ENCODE peak calls at places on chromosomes 3 and 15, in four cellular contexts. One of them, this sample, is unnamed.

GRCh38 chr3:148226246-148226645 is 471.5 kb upstream of the AGTR1 start:
- DNase-seq in H9: no peak
- DNase-seq in IMR-90: no peak
- DNase-seq in H1: no peak
- DNase-seq in this sample: no peak

GRCh38 chr3:25021816-25022215 is 406.2 kb upstream of the RARB start:
- DNase-seq in H9: no peak
- DNase-seq in IMR-90: peak
- DNase-seq in H1: no peak
- DNase-seq in this sample: peak

GRCh38 chr3:181402347-181402746 is 309.4 kb upstream of the SOX2 start:
- DNase-seq in H9: no peak
- DNase-seq in IMR-90: no peak
- DNase-seq in H1: no peak
- DNase-seq in this sample: no peak

GRCh38 chr3:188043891-188044290 is 110.1 kb upstream of the LPP start:
- DNase-seq in H9: no peak
- DNase-seq in IMR-90: no peak
- DNase-seq in H1: no peak
- DNase-seq in this sample: no peak

GRCh38 chr3:138455801-138456716 is 21.6 kb downstream of the ESYT3 start:
- DNase-seq in H9: peak
- DNase-seq in IMR-90: no peak
- DNase-seq in H1: no peak
- DNase-seq in this sample: no peak

GRCh38 chr3:190318666-190319065 is 3.6 kb downstream of the CLDN1 start:
- DNase-seq in H9: no peak
- DNase-seq in IMR-90: no peak
- DNase-seq in H1: no peak
- DNase-seq in this sample: no peak

GRCh38 chr3:52479876-52480575 is 15.1 kb upstream of the STAB1 start:
- DNase-seq in H9: peak
- DNase-seq in IMR-90: no peak
- DNase-seq in H1: no peak
- DNase-seq in this sample: no peak

GRCh38 chr15:72147416-72147815 is 29.2 kb downstream of the SENP8 start:
- DNase-seq in H9: no peak
- DNase-seq in IMR-90: no peak
- DNase-seq in H1: no peak
- DNase-seq in this sample: no peak

GRCh38 chr3:38019658-38020341 is 9.6 kb downstream of the PLCD1 start:
- DNase-seq in H9: no peak
- DNase-seq in IMR-90: no peak
- DNase-seq in H1: no peak
- DNase-seq in this sample: no peak

GRCh38 chr15:31306036-31306425 is 20.6 kb upstream of the KLF13 start:
- DNase-seq in H9: no peak
- DNase-seq in IMR-90: no peak
- DNase-seq in H1: no peak
- DNase-seq in this sample: no peak

GRCh38 chr3:169699536-169700050 is 36.1 kb upstream of the MECOM start:
- DNase-seq in H9: no peak
- DNase-seq in IMR-90: peak
- DNase-seq in H1: no peak
- DNase-seq in this sample: no peak

GRCh38 chr15:67080900-67081431 is 15.6 kb downstream of the SMAD3 start:
- DNase-seq in H9: no peak
- DNase-seq in IMR-90: peak
- DNase-seq in H1: no peak
- DNase-seq in this sample: no peak

GRCh38 chr15:71437919-71438318 is 322.6 kb downstream of the THSD4 start:
- DNase-seq in H9: no peak
- DNase-seq in IMR-90: no peak
- DNase-seq in H1: no peak
- DNase-seq in this sample: no peak

GRCh38 chr3:151750181-151750580 is 16.5 kb downstream of the AADACL2 start:
- DNase-seq in H9: no peak
- DNase-seq in IMR-90: no peak
- DNase-seq in H1: no peak
- DNase-seq in this sample: no peak

GRCh38 chr15:90001683-90002427 is 731 bp downstream of the ZNF710 start:
- DNase-seq in H9: peak
- DNase-seq in IMR-90: peak
- DNase-seq in H1: no peak
- DNase-seq in this sample: peak

GRCh38 chr15:40252438-40253178 is 13.7 kb downstream of the PAK6 start:
- DNase-seq in H9: peak
- DNase-seq in IMR-90: no peak
- DNase-seq in H1: no peak
- DNase-seq in this sample: no peak

GRCh38 chr3:141231923-141232861 is 567 bp downstream of the PXYLP1 start:
- DNase-seq in H9: peak
- DNase-seq in IMR-90: no peak
- DNase-seq in H1: no peak
- DNase-seq in this sample: peak

GRCh38 chr15:40769310-40770146 is at the start of gene C15orf62:
- DNase-seq in H9: no peak
- DNase-seq in IMR-90: peak
- DNase-seq in H1: no peak
- DNase-seq in this sample: no peak

GRCh38 chr3:111751961-111752360 is 107.1 kb upstream of the PHLDB2 start:
- DNase-seq in H9: no peak
- DNase-seq in IMR-90: peak
- DNase-seq in H1: no peak
- DNase-seq in this sample: peak

GRCh38 chr15:49387471-49387870 is 35.6 kb upstream of the FGF7 start:
- DNase-seq in H9: no peak
- DNase-seq in IMR-90: no peak
- DNase-seq in H1: no peak
- DNase-seq in this sample: no peak

GRCh38 chr3:20039082-20039764 is 1.0 kb upstream of the KAT2B start:
- DNase-seq in H9: no peak
- DNase-seq in IMR-90: no peak
- DNase-seq in H1: no peak
- DNase-seq in this sample: no peak

GRCh38 chr15:100703032-100703578 is 100.7 kb downstream of the ASB7 start:
- DNase-seq in H9: no peak
- DNase-seq in IMR-90: peak
- DNase-seq in H1: no peak
- DNase-seq in this sample: peak

GRCh38 chr15:94258246-94258645 is 26.9 kb downstream of the MCTP2 start:
- DNase-seq in H9: no peak
- DNase-seq in IMR-90: no peak
- DNase-seq in H1: no peak
- DNase-seq in this sample: no peak

GRCh38 chr3:46188708-46189107 is 19.4 kb downstream of the CCR1 start:
- DNase-seq in H9: no peak
- DNase-seq in IMR-90: no peak
- DNase-seq in H1: no peak
- DNase-seq in this sample: no peak

GRCh38 chr3:9110316-9110715 is 139.1 kb downstream of the SRGAP3 start:
- DNase-seq in H9: no peak
- DNase-seq in IMR-90: no peak
- DNase-seq in H1: no peak
- DNase-seq in this sample: no peak

GRCh38 chr15:90812881-90813280 is 55.5 kb upstream of the FURIN start:
- DNase-seq in H9: no peak
- DNase-seq in IMR-90: no peak
- DNase-seq in H1: no peak
- DNase-seq in this sample: no peak

GRCh38 chr3:129467934-129468333 is 27.9 kb downstream of the IFT122 start:
- DNase-seq in H9: no peak
- DNase-seq in IMR-90: no peak
- DNase-seq in H1: no peak
- DNase-seq in this sample: no peak

GRCh38 chr3:8757551-8758518 is 11.6 kb downstream of the OXTR start:
- DNase-seq in H9: peak
- DNase-seq in IMR-90: peak
- DNase-seq in H1: no peak
- DNase-seq in this sample: no peak

GRCh38 chr15:39672666-39673065 is 91.8 kb downstream of the THBS1 start:
- DNase-seq in H9: no peak
- DNase-seq in IMR-90: no peak
- DNase-seq in H1: no peak
- DNase-seq in this sample: no peak

GRCh38 chr3:101513419-101513986 is 491 bp upstream of the SENP7 start:
- DNase-seq in H9: no peak
- DNase-seq in IMR-90: no peak
- DNase-seq in H1: no peak
- DNase-seq in this sample: no peak

DNA sequence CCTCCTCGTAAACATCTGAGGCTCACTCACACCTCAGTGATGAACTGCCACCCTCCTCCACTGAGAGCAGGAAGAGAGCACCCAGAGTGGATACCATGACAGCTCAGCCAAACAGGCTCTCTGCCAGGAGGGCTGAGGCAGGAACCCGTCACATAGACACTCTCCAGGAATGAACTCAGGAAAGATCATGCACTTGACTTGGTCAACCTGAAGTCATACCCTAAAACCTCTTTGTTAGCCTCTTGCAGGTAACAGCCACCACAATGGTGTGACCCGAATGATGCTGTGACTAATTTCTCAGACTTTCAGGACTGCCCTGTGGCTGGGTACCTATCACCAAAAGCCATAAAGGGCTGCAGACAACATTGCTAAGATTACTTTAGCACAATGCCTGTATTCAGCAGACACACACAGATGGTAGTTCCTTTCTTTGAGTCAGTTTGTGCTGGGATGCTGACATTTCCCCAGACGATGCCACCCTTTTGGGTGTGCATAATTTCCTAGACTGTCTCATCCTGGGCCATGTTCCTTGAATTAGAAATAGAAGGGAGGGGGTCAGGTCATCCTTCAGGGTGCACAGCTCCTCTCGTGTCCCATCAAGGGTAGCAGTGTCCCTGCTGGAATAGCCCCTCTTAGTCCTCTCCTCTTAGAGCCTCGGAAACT is 30.3 kb downstream of the CX3CR1 start:
- DNase-seq in H9: no peak
- DNase-seq in IMR-90: no peak
- DNase-seq in H1: no peak
- DNase-seq in this sample: no peak
- H3K56ac ChIP-seq in H9: no peak
- H3K56ac ChIP-seq in IMR-90: no peak
- H3K56ac ChIP-seq in H1: no peak
- H3K56ac ChIP-seq in this sample: no peak

GRCh38 chr3:62923092-62923491 is 47.9 kb upstream of the CADPS start:
- DNase-seq in H9: no peak
- DNase-seq in IMR-90: no peak
- DNase-seq in H1: no peak
- DNase-seq in this sample: no peak
- H3K56ac ChIP-seq in H9: no peak
- H3K56ac ChIP-seq in IMR-90: no peak
- H3K56ac ChIP-seq in H1: no peak
- H3K56ac ChIP-seq in this sample: no peak

DNA sequence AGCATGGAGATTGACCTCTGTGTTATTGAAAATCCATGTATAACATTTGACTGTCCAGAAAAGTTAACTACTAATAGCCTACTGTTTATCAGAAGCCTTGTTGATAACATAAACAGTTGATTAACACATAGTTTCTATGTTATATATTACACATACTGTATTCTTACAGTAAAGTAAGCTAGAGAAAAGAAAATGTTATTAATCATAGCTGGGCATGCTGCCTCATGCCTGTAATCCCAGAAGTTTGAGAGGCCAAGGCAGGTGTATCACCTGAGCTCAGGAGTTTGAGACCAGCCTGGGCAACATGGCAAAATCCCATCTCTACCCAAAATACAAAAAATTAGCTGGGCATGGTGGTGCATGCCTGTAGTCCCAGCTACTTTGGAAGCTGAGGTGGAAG is 163.3 kb downstream of the EPHA6 start:
- DNase-seq in H9: no peak
- DNase-seq in IMR-90: no peak
- DNase-seq in H1: no peak
- DNase-seq in this sample: no peak
- H3K56ac ChIP-seq in H9: no peak
- H3K56ac ChIP-seq in IMR-90: no peak
- H3K56ac ChIP-seq in H1: no peak
- H3K56ac ChIP-seq in this sample: no peak

GRCh38 chr15:88605507-88606436 is 15.4 kb upstream of the AEN start:
- DNase-seq in H9: peak
- DNase-seq in IMR-90: peak
- DNase-seq in H1: no peak
- DNase-seq in this sample: peak

GRCh38 chr15:88604972-88605506 is 16.1 kb upstream of the AEN start:
- DNase-seq in H9: no peak
- DNase-seq in IMR-90: no peak
- DNase-seq in H1: no peak
- DNase-seq in this sample: no peak

GRCh38 chr15:88608607-88609181 is 12.4 kb upstream of the AEN start:
- DNase-seq in H9: no peak
- DNase-seq in IMR-90: no peak
- DNase-seq in H1: no peak
- DNase-seq in this sample: no peak

GRCh38 chr15:88604381-88604951 is 16.7 kb upstream of the AEN start:
- DNase-seq in H9: no peak
- DNase-seq in IMR-90: no peak
- DNase-seq in H1: no peak
- DNase-seq in this sample: no peak

DNA sequence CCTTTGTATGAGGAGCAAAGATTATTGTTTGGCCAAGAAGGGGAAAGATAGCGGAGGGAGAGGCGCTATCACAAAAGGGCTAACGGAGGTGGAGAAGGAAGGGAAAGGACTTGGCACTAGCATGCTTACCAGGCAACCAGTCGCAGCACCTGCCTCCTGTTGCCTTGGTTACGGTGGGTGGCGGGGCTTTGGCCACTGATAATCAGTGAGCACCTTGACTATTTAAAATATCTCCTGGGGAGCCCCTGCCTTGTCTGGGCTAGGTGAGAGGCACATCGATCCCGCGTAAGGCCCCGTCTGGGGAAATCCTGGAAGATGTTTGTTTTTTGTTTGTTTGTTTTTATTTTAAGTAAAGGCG is 14.7 kb upstream of the AEN start:
- DNase-seq in H9: no peak
- DNase-seq in IMR-90: no peak
- DNase-seq in H1: no peak
- DNase-seq in this sample: no peak
- H3K56ac ChIP-seq in H9: no peak
- H3K56ac ChIP-seq in IMR-90: no peak
- H3K56ac ChIP-seq in H1: no peak
- H3K56ac ChIP-seq in this sample: no peak

DNA sequence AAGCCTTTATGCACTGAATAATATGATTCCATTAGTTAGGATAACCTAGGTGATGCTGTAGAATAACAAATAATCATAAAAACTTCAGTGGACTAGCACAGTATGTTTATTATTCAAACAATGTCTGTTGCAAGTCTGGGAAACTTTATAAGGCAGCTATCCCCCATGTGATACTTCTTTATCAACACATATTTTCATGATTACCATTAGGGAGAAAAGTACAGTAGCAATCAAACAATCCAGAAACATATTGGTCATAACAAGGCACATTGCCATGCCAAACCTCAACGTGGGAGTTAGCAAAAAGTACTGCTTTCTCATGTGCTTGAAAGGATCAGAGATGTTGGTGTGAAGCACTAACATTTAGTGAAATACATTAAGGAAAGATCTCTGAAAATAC is 35.5 kb downstream of the EOMES start:
- DNase-seq in H9: no peak
- DNase-seq in IMR-90: peak
- DNase-seq in H1: no peak
- DNase-seq in this sample: no peak
- H3K56ac ChIP-seq in H9: no peak
- H3K56ac ChIP-seq in IMR-90: no peak
- H3K56ac ChIP-seq in H1: no peak
- H3K56ac ChIP-seq in this sample: no peak